ENCODE peak calls at places on chromosomes 16 and 17, in eight cellular contexts. O, M, S, Q, K, J, I and A are unnamed samples.

GRCh38 chr17:51805765-51806164 is 352.7 kb downstream of the CA10 start:
- DNase-seq in M (no peak), I (no peak), J (no peak), K (no peak), Q (peak; percentile 35), O (no peak), S (no peak), A (no peak)

GRCh38 chr16:24507959-24508358 is 31.4 kb upstream of the RBBP6 start:
- DNase-seq in K (no peak), I (no peak), Q (no peak), M (no peak), S (no peak), O (no peak), J (no peak), A (no peak)

GRCh38 chr17:28756025-28756804 is 12.4 kb downstream of the TRAF4 start:
- DNase-seq in I (no peak), M (no peak), Q (no peak), S (no peak), J (no peak), O (no peak), K (no peak), A (no peak)

GRCh38 chr16:8581923-8582580 is 8.3 kb downstream of the TMEM114 start:
- DNase-seq in I (peak; percentile 11), Q (no peak), J (no peak), O (no peak), S (no peak), K (no peak), M (peak; percentile 7), A (no peak)

GRCh38 chr16:10629592-10629963 is 49.2 kb upstream of the EMP2 start:
- DNase-seq in Q (peak; percentile 37), K (no peak), O (no peak), J (no peak), M (no peak), S (no peak), I (no peak), A (no peak)

GRCh38 chr17:56577810-56578209 is 15.7 kb upstream of the NOG start:
- DNase-seq in M (no peak), I (peak; percentile 40), K (no peak), O (no peak), J (no peak), Q (no peak), S (no peak), A (no peak)

GRCh38 chr16:56470232-56470631 is 18.9 kb downstream of the OGFOD1 start:
- DNase-seq in O (no peak), Q (no peak), I (no peak), K (no peak), J (no peak), S (no peak), M (no peak), A (no peak)

GRCh38 chr16:24975428-24975889 is 39.7 kb downstream of the ARHGAP17 start:
- DNase-seq in M (no peak), J (no peak), Q (no peak), O (no peak), I (no peak), K (no peak), S (peak; percentile 59), A (no peak)

GRCh38 chr16:31477220-31478216 is 5.4 kb upstream of the SLC5A2 start:
- DNase-seq in I (peak; percentile 39), M (no peak), O (no peak), S (peak; percentile 80), J (no peak), K (no peak), Q (peak; percentile 92), A (no peak)

GRCh38 chr16:4517812-4518211 is 20.8 kb downstream of the CDIP1 start:
- DNase-seq in J (no peak), I (peak; percentile 5), K (no peak), S (no peak), O (no peak), M (peak; percentile 38), Q (no peak), A (no peak)

GRCh38 chr16:52812945-52813556 is 239.6 kb downstream of the CHD9NB start:
- DNase-seq in M (peak; percentile 81), J (peak; percentile 74), Q (no peak), S (no peak), K (peak; percentile 92), I (no peak), O (peak; percentile 45), A (peak; percentile 98)

GRCh38 chr17:82241183-82241925 is 12.5 kb downstream of the SLC16A3 start:
- DNase-seq in S (no peak), I (peak; percentile 89), Q (peak; percentile 72), K (peak; percentile 62), M (peak; percentile 71), J (no peak), O (no peak), A (peak; percentile 88)

GRCh38 chr16:79970551-79971236 is 370.2 kb upstream of the MAF start:
- DNase-seq in J (no peak), K (no peak), M (peak; percentile 25), O (no peak), Q (peak; percentile 20), S (no peak), I (no peak), A (no peak)

GRCh38 chr16:154223-155030 is 2.0 kb downstream of the HBZ start:
- DNase-seq in S (no peak), K (no peak), O (no peak), M (peak; percentile 24), I (no peak), Q (no peak), J (no peak), A (no peak)

GRCh38 chr16:68658974-68659360 is 13.9 kb downstream of the CDH3 start:
- DNase-seq in J (no peak), O (no peak), M (no peak), Q (no peak), I (no peak), S (no peak), K (no peak), A (no peak)

GRCh38 chr16:15757630-15758251 is 99.1 kb downstream of the MYH11 start:
- DNase-seq in I (no peak), J (no peak), S (no peak), O (no peak), K (no peak), Q (no peak), M (no peak), A (no peak)

GRCh38 chr16:85481206-85481605 is 131.9 kb upstream of the GSE1 start:
- DNase-seq in O (no peak), Q (no peak), J (no peak), K (no peak), M (no peak), I (no peak), S (no peak), A (no peak)

GRCh38 chr17:41442772-41443171 is 2.0 kb upstream of the KRT38 start:
- DNase-seq in J (no peak), K (peak; percentile 36), M (peak; percentile 69), S (no peak), O (no peak), I (no peak), Q (no peak), A (no peak)

GRCh38 chr16:89104930-89105571 is 11.4 kb downstream of the ACSF3 start:
- DNase-seq in S (peak; percentile 29), M (peak; percentile 33), Q (no peak), J (no peak), K (no peak), I (no peak), O (no peak), A (no peak)

GRCh38 chr16:84526794-84527485 is 22.5 kb upstream of the MEAK7 start:
- DNase-seq in Q (no peak), S (no peak), I (no peak), M (peak; percentile 80), J (no peak), K (no peak), O (no peak), A (peak; percentile 84)

GRCh38 chr17:43839670-43840101 is 6.7 kb upstream of the MPP3 start:
- DNase-seq in O (no peak), Q (peak; percentile 85), S (no peak), I (no peak), J (no peak), M (no peak), K (no peak), A (no peak)

GRCh38 chr16:2751577-2752034 is 832 bp upstream of the SRRM2 start:
- DNase-seq in I (peak; percentile 38), M (peak; percentile 33), Q (no peak), S (peak; percentile 86), K (peak; percentile 45), J (peak; percentile 80), O (no peak), A (no peak)

GRCh38 chr17:80826346-80826954 is 165.2 kb upstream of the CHMP6 start:
- DNase-seq in J (no peak), S (no peak), M (no peak), I (no peak), K (no peak), Q (no peak), O (no peak), A (no peak)

GRCh38 chr16:67543036-67543435 is 14.4 kb downstream of the RIPOR1 start:
- DNase-seq in J (no peak), K (no peak), M (no peak), I (no peak), O (no peak), S (no peak), Q (no peak), A (no peak)

GRCh38 chr17:62653002-62653830 is 25.7 kb downstream of the MRC2 start:
- DNase-seq in I (peak; percentile 42), K (no peak), Q (peak; percentile 80), J (no peak), O (no peak), S (peak; percentile 60), M (peak; percentile 76), A (no peak)

GRCh38 chr17:44920565-44920940 is 5.3 kb upstream of the GFAP start:
- DNase-seq in S (no peak), O (no peak), Q (no peak), K (no peak), M (no peak), I (no peak), J (no peak), A (no peak)

GRCh38 chr16:28192811-28193529 is 18.8 kb downstream of the XPO6 start:
- DNase-seq in M (no peak), O (no peak), K (no peak), I (peak; percentile 57), J (no peak), Q (peak; percentile 28), S (peak; percentile 83), A (no peak)

GRCh38 chr16:30112197-30113030 is 923 bp downstream of the GDPD3 start:
- DNase-seq in K (peak; percentile 69), Q (peak; percentile 83), M (peak; percentile 69), J (peak; percentile 47), S (peak; percentile 64), I (peak; percentile 47), O (no peak), A (no peak)

GRCh38 chr17:74715144-74715543 is 2.4 kb upstream of the CD300LF start:
- DNase-seq in J (no peak), S (no peak), M (no peak), I (no peak), K (no peak), O (no peak), Q (no peak), A (no peak)

GRCh38 chr17:77320046-77320445 is 179.3 kb downstream of the SEC14L1 start:
- DNase-seq in I (peak; percentile 49), M (peak; percentile 90), Q (no peak), O (no peak), K (peak; percentile 47), J (peak; percentile 43), S (no peak), A (peak; percentile 95)

GRCh38 chr17:45186955-45187354 is 25.3 kb downstream of the HEXIM2 start:
- DNase-seq in K (no peak), O (no peak), J (no peak), Q (no peak), S (no peak), M (no peak), I (no peak), A (no peak)